ENCODE peak calls at places on chromosome 3, in ten cellular contexts. One of them, this sample, is unnamed.

GRCh38 chr3:43969944-43970343 is 271.7 kb upstream of the TOPAZ1 start:
- DNase-seq in NB4: no peak
- DNase-seq in stimulated activated CD8-positive, alpha-beta memory T cell treated with anti-CD3 and anti-CD28 coated beads, Interleukin-15, amount 100 ng/mL, for 1 hour: no peak
- DNase-seq in activated naive CD4-positive, alpha-beta T cell treated with anti-CD3 and anti-CD28 coated beads, Interleukin-2, amount 50 U/mL, for 16 hours: no peak
- DNase-seq in stromal cell of bone marrow: no peak
- DNase-seq in WTC11: no peak
- DNase-seq in globus pallidus: no peak
- DNase-seq in ELF-1: no peak
- DNase-seq in Caki2: no peak
- DNase-seq in omental fat pad: no peak
- DNase-seq in this sample: no peak

GRCh38 chr3:26920579-26920978 is 298.0 kb downstream of the LRRC3B start:
- DNase-seq in NB4: no peak
- DNase-seq in stimulated activated CD8-positive, alpha-beta memory T cell treated with anti-CD3 and anti-CD28 coated beads, Interleukin-15, amount 100 ng/mL, for 1 hour: no peak
- DNase-seq in activated naive CD4-positive, alpha-beta T cell treated with anti-CD3 and anti-CD28 coated beads, Interleukin-2, amount 50 U/mL, for 16 hours: no peak
- DNase-seq in stromal cell of bone marrow: no peak
- DNase-seq in WTC11: no peak
- DNase-seq in globus pallidus: peak; percentile 16
- DNase-seq in ELF-1: no peak
- DNase-seq in Caki2: no peak
- DNase-seq in omental fat pad: no peak
- DNase-seq in this sample: no peak

GRCh38 chr3:15634671-15635661 is 33.4 kb downstream of the BTD start:
- DNase-seq in NB4: no peak
- DNase-seq in stimulated activated CD8-positive, alpha-beta memory T cell treated with anti-CD3 and anti-CD28 coated beads, Interleukin-15, amount 100 ng/mL, for 1 hour: no peak
- DNase-seq in activated naive CD4-positive, alpha-beta T cell treated with anti-CD3 and anti-CD28 coated beads, Interleukin-2, amount 50 U/mL, for 16 hours: no peak
- DNase-seq in stromal cell of bone marrow: peak; percentile 59
- DNase-seq in WTC11: no peak
- DNase-seq in globus pallidus: peak; percentile 70
- DNase-seq in ELF-1: no peak
- DNase-seq in Caki2: no peak
- DNase-seq in omental fat pad: no peak
- DNase-seq in this sample: peak; percentile 82

GRCh38 chr3:34864011-34864410 is 775.3 kb upstream of the ARPP21 start:
- DNase-seq in NB4: no peak
- DNase-seq in stimulated activated CD8-positive, alpha-beta memory T cell treated with anti-CD3 and anti-CD28 coated beads, Interleukin-15, amount 100 ng/mL, for 1 hour: no peak
- DNase-seq in activated naive CD4-positive, alpha-beta T cell treated with anti-CD3 and anti-CD28 coated beads, Interleukin-2, amount 50 U/mL, for 16 hours: no peak
- DNase-seq in stromal cell of bone marrow: no peak
- DNase-seq in WTC11: no peak
- DNase-seq in globus pallidus: no peak
- DNase-seq in ELF-1: no peak
- DNase-seq in Caki2: no peak
- DNase-seq in omental fat pad: no peak
- DNase-seq in this sample: no peak

GRCh38 chr3:10738688-10739372 is 77.2 kb upstream of the SLC6A11 start:
- DNase-seq in NB4: peak; percentile 69
- DNase-seq in stimulated activated CD8-positive, alpha-beta memory T cell treated with anti-CD3 and anti-CD28 coated beads, Interleukin-15, amount 100 ng/mL, for 1 hour: peak; percentile 67
- DNase-seq in activated naive CD4-positive, alpha-beta T cell treated with anti-CD3 and anti-CD28 coated beads, Interleukin-2, amount 50 U/mL, for 16 hours: peak; percentile 72
- DNase-seq in stromal cell of bone marrow: peak; percentile 41
- DNase-seq in WTC11: peak; percentile 90
- DNase-seq in globus pallidus: peak; percentile 48
- DNase-seq in ELF-1: peak; percentile 90
- DNase-seq in Caki2: peak; percentile 68
- DNase-seq in omental fat pad: peak; percentile 67
- DNase-seq in this sample: peak; percentile 12

GRCh38 chr3:52099006-52099405 is 42.6 kb upstream of the DUSP7 start:
- DNase-seq in NB4: no peak
- DNase-seq in stimulated activated CD8-positive, alpha-beta memory T cell treated with anti-CD3 and anti-CD28 coated beads, Interleukin-15, amount 100 ng/mL, for 1 hour: no peak
- DNase-seq in activated naive CD4-positive, alpha-beta T cell treated with anti-CD3 and anti-CD28 coated beads, Interleukin-2, amount 50 U/mL, for 16 hours: no peak
- DNase-seq in stromal cell of bone marrow: no peak
- DNase-seq in WTC11: no peak
- DNase-seq in globus pallidus: no peak
- DNase-seq in ELF-1: no peak
- DNase-seq in Caki2: peak; percentile 58
- DNase-seq in omental fat pad: no peak
- DNase-seq in this sample: no peak

GRCh38 chr3:3259181-3259580 is 79.7 kb upstream of the CRBN start:
- DNase-seq in NB4: no peak
- DNase-seq in stimulated activated CD8-positive, alpha-beta memory T cell treated with anti-CD3 and anti-CD28 coated beads, Interleukin-15, amount 100 ng/mL, for 1 hour: no peak
- DNase-seq in activated naive CD4-positive, alpha-beta T cell treated with anti-CD3 and anti-CD28 coated beads, Interleukin-2, amount 50 U/mL, for 16 hours: no peak
- DNase-seq in stromal cell of bone marrow: no peak
- DNase-seq in WTC11: no peak
- DNase-seq in globus pallidus: no peak
- DNase-seq in ELF-1: no peak
- DNase-seq in Caki2: no peak
- DNase-seq in omental fat pad: no peak
- DNase-seq in this sample: no peak

GRCh38 chr3:170420307-170420821 is 1.7 kb downstream of the CLDN11 start:
- DNase-seq in NB4: no peak
- DNase-seq in stimulated activated CD8-positive, alpha-beta memory T cell treated with anti-CD3 and anti-CD28 coated beads, Interleukin-15, amount 100 ng/mL, for 1 hour: no peak
- DNase-seq in activated naive CD4-positive, alpha-beta T cell treated with anti-CD3 and anti-CD28 coated beads, Interleukin-2, amount 50 U/mL, for 16 hours: no peak
- DNase-seq in stromal cell of bone marrow: no peak
- DNase-seq in WTC11: no peak
- DNase-seq in globus pallidus: no peak
- DNase-seq in ELF-1: peak; percentile 45
- DNase-seq in Caki2: no peak
- DNase-seq in omental fat pad: no peak
- DNase-seq in this sample: no peak

This sample was measured in skeletal muscle cell.